ENCODE peak calls at places on chromosomes 13 and 19, in ten cellular contexts. B is prostate gland, F is suprapubic skin, L is neural progenitor cell, Z is ovary, D is tibial artery, V is right lobe of liver, Q is dorsolateral prefrontal cortex, N is aorta, M is colonic mucosa. J is an unnamed sample.

GRCh38 chr13:106187092-106187491 is 348.4 kb downstream of the EFNB2 start:
- DNase-seq in B (no peak), F (no peak), L (no peak), Z (no peak), D (no peak), V (no peak), Q (no peak), N (no peak), M (no peak), J (no peak)

GRCh38 chr13:19838726-19839342 is 24.6 kb downstream of the ZMYM5 start:
- DNase-seq in B (no peak), F (no peak), L (no peak), Z (no peak), D (no peak), V (no peak), Q (no peak), N (no peak), M (no peak), J (no peak)

GRCh38 chr19:10219678-10220077 is 11.5 kb downstream of the S1PR2 start:
- DNase-seq in B (no peak), F (no peak), L (peak; percentile 26), Z (no peak), D (no peak), V (no peak), Q (no peak), N (no peak), M (no peak), J (no peak)

GRCh38 chr19:8877854-8878705 is 45.9 kb downstream of the MBD3L1 start:
- DNase-seq in B (no peak), F (no peak), L (peak; percentile 2), Z (no peak), D (no peak), V (no peak), Q (no peak), N (no peak), M (no peak), J (no peak)

GRCh38 chr13:86174632-86175031 is 375.4 kb upstream of the SLITRK6 start:
- DNase-seq in B (no peak), F (no peak), L (no peak), Z (no peak), D (no peak), V (no peak), Q (no peak), N (no peak), M (no peak), J (no peak)

GRCh38 chr13:74388626-74389025 is 254.4 kb upstream of the KLF12 start:
- DNase-seq in B (no peak), F (no peak), L (no peak), Z (no peak), D (no peak), V (no peak), Q (no peak), N (no peak), M (no peak), J (no peak)

GRCh38 chr13:94860981-94861407 is 148.6 kb upstream of the SOX21 start:
- DNase-seq in B (no peak), F (no peak), L (no peak), Z (no peak), D (peak; percentile 44), V (no peak), Q (no peak), N (no peak), M (no peak), J (no peak)

GRCh38 chr19:56253737-56254136 is 18.8 kb upstream of the EDDM13 start:
- DNase-seq in B (peak; percentile 19), F (no peak), L (peak; percentile 56), Z (no peak), D (no peak), V (no peak), Q (no peak), N (no peak), M (no peak), J (no peak)

GRCh38 chr19:47609885-47610545 is 1.1 kb downstream of the BICRA start:
- DNase-seq in B (no peak), F (no peak), L (peak; percentile 84), Z (peak; percentile 62), D (peak; percentile 41), V (peak; percentile 75), Q (no peak), N (peak; percentile 83), M (peak; percentile 70), J (peak; percentile 33)

GRCh38 chr19:29467824-29468401 is 57.9 kb upstream of the VSTM2B start:
- DNase-seq in B (no peak), F (no peak), L (peak; percentile 56), Z (no peak), D (no peak), V (no peak), Q (peak; percentile 82), N (no peak), M (no peak), J (no peak)

GRCh38 chr13:28718538-28719226 is at the start of gene SLC46A3:
- DNase-seq in B (peak; percentile 84), F (peak; percentile 99), L (peak; percentile 98), Z (peak; percentile 98), D (peak; percentile 98), V (peak; percentile 100), Q (peak; percentile 99), N (peak; percentile 100), M (peak; percentile 98), J (peak; percentile 99)

GRCh38 chr13:28717170-28717569 is 1.6 kb downstream of the SLC46A3 start:
- DNase-seq in B (no peak), F (no peak), L (no peak), Z (no peak), D (no peak), V (no peak), Q (no peak), N (no peak), M (no peak), J (no peak)

GRCh38 chr13:28719656-28720055 is 886 bp upstream of the SLC46A3 start:
- DNase-seq in B (no peak), F (no peak), L (no peak), Z (no peak), D (no peak), V (no peak), Q (no peak), N (no peak), M (no peak), J (no peak)

GRCh38 chr13:28718186-28718537 is 608 bp downstream of the SLC46A3 start:
- DNase-seq in B (no peak), F (no peak), L (no peak), Z (no peak), D (no peak), V (no peak), Q (no peak), N (no peak), M (no peak), J (no peak)

DNA sequence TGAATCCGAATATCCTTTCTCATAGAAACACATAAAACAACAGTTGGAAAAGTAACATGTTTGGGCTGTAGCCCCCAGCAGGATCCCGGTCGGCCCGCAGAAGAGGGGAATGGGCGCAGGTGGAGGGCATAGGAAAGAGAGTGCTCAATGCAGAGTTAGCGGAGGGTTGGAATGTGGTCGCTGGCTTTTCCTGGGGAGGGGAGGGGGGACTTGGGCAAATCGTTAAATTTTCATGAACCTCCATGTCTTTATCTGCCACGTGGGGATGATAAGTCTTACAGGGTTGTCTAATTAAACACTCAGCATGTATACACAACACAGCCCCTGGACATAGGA is 425 bp upstream of the SLC46A3 start:
- DNase-seq in B (no peak), F (no peak), L (no peak), Z (no peak), D (no peak), V (no peak), Q (no peak), N (no peak), M (no peak), J (no peak)
- H3K4me3 ChIP-seq in B (peak overlapping the region; percentile 37), F (peak overlapping the region; percentile 55), L (peak overlapping the region; percentile 63), Z (peak overlapping the region; percentile 80), D (peak overlapping the region; percentile 92), V (peak overlapping the region; percentile 66), Q (peak overlapping the region; percentile 87), N (peak overlapping the region; percentile 21), M (peak overlapping the region; percentile 61), J (peak overlapping the region; percentile 66)

DNA sequence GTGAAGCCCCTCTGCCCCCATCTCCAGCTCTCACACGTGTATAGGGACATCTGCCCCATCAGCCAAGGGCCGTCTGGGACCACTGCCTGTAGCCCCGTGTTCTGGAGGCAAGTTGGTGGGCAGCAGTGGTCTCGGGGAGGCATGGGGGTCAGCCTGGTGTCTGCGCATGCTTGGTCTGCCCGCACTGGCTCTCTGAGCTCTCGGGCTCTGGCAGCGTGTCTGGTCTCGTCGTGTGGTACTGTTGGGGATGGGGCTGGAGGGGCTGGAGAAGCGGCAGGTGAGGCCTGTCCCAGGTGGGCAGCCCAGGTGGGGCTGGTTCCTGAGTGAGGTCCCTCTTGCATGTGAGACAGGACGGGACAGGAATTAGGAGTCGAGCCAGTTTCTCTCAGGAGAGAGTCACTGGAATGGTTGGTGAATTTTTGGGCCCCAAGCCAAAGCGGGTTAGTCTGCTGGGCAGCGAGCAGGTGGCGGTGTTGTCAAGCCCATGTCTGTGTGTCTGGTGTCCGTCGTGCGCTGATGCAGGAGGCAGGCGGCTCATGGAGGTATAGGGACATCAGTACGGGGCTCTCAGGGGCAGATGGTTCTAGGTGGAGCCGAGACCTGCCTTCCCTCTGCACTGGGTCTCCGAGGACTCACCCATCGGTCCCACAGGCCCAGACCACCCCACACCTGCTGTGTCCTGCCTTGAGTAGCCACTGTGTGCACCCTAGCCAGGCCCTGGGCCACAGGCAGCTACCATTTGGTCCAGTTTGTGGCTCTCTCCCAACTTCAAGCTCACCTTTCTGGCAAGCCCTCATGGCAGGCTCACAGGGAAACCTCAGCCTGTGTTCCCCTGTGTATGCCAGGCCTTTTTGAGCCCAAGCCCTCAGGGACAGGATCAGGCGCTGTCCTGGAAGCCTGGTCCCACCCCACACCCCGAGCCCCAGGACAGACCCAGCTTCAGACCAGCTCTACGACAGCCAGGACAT is 18.2 kb downstream of the COMP start:
- DNase-seq in B (peak; percentile 89), F (no peak), L (no peak), Z (no peak), D (no peak), V (no peak), Q (no peak), N (no peak), M (no peak), J (no peak)
- H3K27ac ChIP-seq in B (no peak overlapping the region), F (no peak overlapping the region), L (no peak overlapping the region), Z (no peak overlapping the region), D (no peak overlapping the region), V (no peak overlapping the region), Q (no peak overlapping the region), N (no peak overlapping the region), M (no peak overlapping the region), J (no peak overlapping the region)

DNA sequence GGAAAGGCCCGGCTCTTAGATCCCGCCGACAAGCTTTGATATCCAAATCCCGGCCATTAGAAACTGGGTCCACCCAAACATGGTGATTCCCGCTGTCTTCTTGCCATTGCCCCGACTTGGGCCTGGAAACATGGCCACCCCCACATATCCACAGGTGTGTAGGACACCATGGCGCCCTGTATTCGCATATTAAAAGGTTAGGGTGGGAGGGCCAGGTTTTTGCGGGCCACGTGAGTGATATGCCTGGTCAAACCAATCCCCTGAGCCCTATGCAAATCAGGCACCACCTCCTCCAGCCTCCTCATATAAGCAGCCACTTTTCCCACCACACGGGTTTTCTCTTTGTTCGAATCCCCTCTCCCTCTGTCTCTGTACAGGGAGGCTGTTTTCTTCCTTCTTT is 766.4 kb downstream of the UQCRFS1 start:
- DNase-seq in B (no peak), F (no peak), L (no peak), Z (no peak), D (no peak), V (no peak), Q (no peak), N (no peak), M (no peak), J (no peak)
- H3K27me3 ChIP-seq in B (no peaks in the 10 kb centered on the region), F (no peaks in the 10 kb centered on the region), L (no peaks in the 10 kb centered on the region), Z (no peaks in the 10 kb centered on the region), D (no peaks in the 10 kb centered on the region), V (no peaks in the 10 kb centered on the region), Q (no peaks in the 10 kb centered on the region), N (no peaks in the 10 kb centered on the region), M (no peaks in the 10 kb centered on the region), J (no peaks in the 10 kb centered on the region)

GRCh38 chr19:45598267-45599011 is 3.6 kb downstream of the GPR4 start:
- DNase-seq in B (no peak), F (no peak), L (no peak), Z (no peak), D (no peak), V (no peak), Q (no peak), N (no peak), M (no peak), J (peak; percentile 30)
- H3K4me3 ChIP-seq in B (no peak overlapping the region), F (peak overlapping the region; percentile 30), L (no peak overlapping the region), Z (no peak overlapping the region), D (peak overlapping the region; percentile 2), V (no peak overlapping the region), Q (peak overlapping the region; percentile 1), N (no peak overlapping the region), M (no peak overlapping the region), J (no peak overlapping the region)

J was measured in uterus.